ENCODE peak calls at places on chromosomes 7 and 10, in four cellular contexts. F, Q, D and L are unnamed samples.

GRCh38 chr10:122112021-122112616 is 123.2 kb downstream of the TACC2 start:
- DNase-seq in F (no peak), Q (no peak), D (peak; percentile 45), L (no peak)

GRCh38 chr7:41315764-41316163 is 387.1 kb downstream of the INHBA start:
- DNase-seq in F (peak; percentile 62), Q (no peak), D (no peak), L (no peak)

GRCh38 chr7:36155811-36156361 is 2.8 kb downstream of the EEPD1 start:
- DNase-seq in F (peak; percentile 91), Q (no peak), D (no peak), L (no peak)

GRCh38 chr10:97648557-97649404 is 8.3 kb downstream of the PI4K2A start:
- DNase-seq in F (no peak), Q (no peak), D (peak; percentile 94), L (peak; percentile 88)

GRCh38 chr10:10092581-10092980 is 925.1 kb upstream of the CELF2 start:
- DNase-seq in F (no peak), Q (no peak), D (peak; percentile 55), L (no peak)

GRCh38 chr10:30940279-30940678 is 91.4 kb downstream of the ZNF438 start:
- DNase-seq in F (no peak), Q (no peak), D (no peak), L (no peak)

GRCh38 chr7:81664304-81664703 is 105.5 kb downstream of the HGF start:
- DNase-seq in F (no peak), Q (no peak), D (no peak), L (no peak)

GRCh38 chr7:40800771-40801170 is 666.0 kb downstream of the SUGCT start:
- DNase-seq in F (no peak), Q (no peak), D (no peak), L (no peak)

GRCh38 chr7:42238709-42239395 is 1.8 kb upstream of the GLI3 start:
- DNase-seq in F (no peak), Q (no peak), D (peak; percentile 76), L (no peak)

GRCh38 chr10:79351332-79351731 is 4.1 kb downstream of the PPIF start:
- DNase-seq in F (no peak), Q (no peak), D (no peak), L (no peak)

GRCh38 chr7:594920-595620 is 75.4 kb upstream of the PDGFA start:
- DNase-seq in F (peak; percentile 49), Q (no peak), D (no peak), L (no peak)

GRCh38 chr10:58511765-58512469 is 755 bp upstream of the BICC1 start:
- DNase-seq in F (no peak), Q (peak; percentile 62), D (no peak), L (no peak)

GRCh38 chr10:78703581-78703980 is 365.2 kb upstream of the ZMIZ1 start:
- DNase-seq in F (no peak), Q (no peak), D (no peak), L (no peak)

GRCh38 chr7:130486963-130487324 is 4.9 kb upstream of the MEST start:
- DNase-seq in F (no peak), Q (no peak), D (no peak), L (no peak)

GRCh38 chr7:1562126-1562525 is 6.1 kb upstream of the TMEM184A start:
- DNase-seq in F (no peak), Q (no peak), D (no peak), L (no peak)

GRCh38 chr10:36675458-36675880 is 449.9 kb upstream of the ANKRD30A start:
- DNase-seq in F (no peak), Q (no peak), D (peak; percentile 83), L (no peak)

GRCh38 chr7:91054374-91054773 is 209.9 kb upstream of the FZD1 start:
- DNase-seq in F (no peak), Q (no peak), D (no peak), L (no peak)

GRCh38 chr7:11706666-11707605 is 125.1 kb downstream of the THSD7A start:
- DNase-seq in F (no peak), Q (no peak), D (no peak), L (no peak)

GRCh38 chr7:18580945-18581344 is 85.4 kb downstream of the HDAC9 start:
- DNase-seq in F (no peak), Q (no peak), D (no peak), L (no peak)

GRCh38 chr7:135335628-135336139 is 102.0 kb downstream of the STRA8 start:
- DNase-seq in F (peak; percentile 60), Q (peak; percentile 93), D (peak; percentile 22), L (no peak)

GRCh38 chr7:154794147-154794780 is 208.7 kb downstream of the PAXIP1 start:
- DNase-seq in F (no peak), Q (no peak), D (no peak), L (no peak)

GRCh38 chr7:66376264-66376945 is 171.3 kb downstream of the TPST1 start:
- DNase-seq in F (no peak), Q (no peak), D (no peak), L (no peak)

GRCh38 chr10:52774182-52774581 is 1.6 kb upstream of the MBL2 start:
- DNase-seq in F (no peak), Q (no peak), D (no peak), L (no peak)

GRCh38 chr7:119196183-119196582 is 971.7 kb downstream of the ANKRD7 start:
- DNase-seq in F (no peak), Q (no peak), D (peak; percentile 13), L (no peak)

GRCh38 chr10:54607983-54608382 is 193.0 kb downstream of the PCDH15 start:
- DNase-seq in F (no peak), Q (no peak), D (no peak), L (no peak)

GRCh38 chr10:54614062-54614461 is 187.0 kb downstream of the PCDH15 start:
- DNase-seq in F (no peak), Q (no peak), D (no peak), L (no peak)

DNA sequence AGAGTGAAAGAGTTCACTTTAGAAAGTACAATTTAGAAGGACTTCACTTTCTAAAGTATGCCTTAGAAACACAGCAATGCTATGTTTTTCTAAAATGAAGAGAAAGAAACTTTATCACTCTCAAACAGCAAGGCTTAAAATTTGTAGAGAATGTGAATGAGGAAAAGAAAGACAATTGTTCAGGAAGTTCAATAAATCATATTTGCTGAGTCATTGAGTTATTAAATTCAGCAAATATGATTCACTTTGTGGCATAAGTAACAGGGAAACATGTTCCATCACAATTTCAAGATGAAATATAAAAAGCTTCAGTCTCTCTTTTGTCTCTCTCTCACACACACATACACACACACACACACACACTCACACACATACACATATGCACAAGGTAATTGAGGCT is 187.9 kb downstream of the PCDH15 start:
- DNase-seq in F (no peak), Q (no peak), D (no peak), L (no peak)
- TF ChIP-seq CTCF in F (no peak), Q (no peak), D (no peak), L (no peak)

GRCh38 chr10:89207181-89207800 is at the start of gene CH25H:
- DNase-seq in F (peak; percentile 71), Q (peak; percentile 41), D (peak; percentile 71), L (no peak)
- H3K4me3 ChIP-seq in F (peak within 1 kb of the TSS; percentile 47), Q (peak within 1 kb of the TSS; percentile 7), D (peak within 1 kb of the TSS; percentile 56), L (peak within 1 kb of the TSS; percentile 66)

GRCh38 chr10:123557366-123558108 is 108.6 kb upstream of the GPR26 start:
- DNase-seq in F (no peak), Q (no peak), D (no peak), L (no peak)
- TF ChIP-seq CTCF in F (no peak), Q (no peak), D (no peak), L (no peak)

GRCh38 chr7:17042211-17042610 is 160.4 kb upstream of the AGR3 start:
- DNase-seq in F (no peak), Q (no peak), D (no peak), L (no peak)
- H3K4me3 ChIP-seq in F (no peak overlapping the region), Q (no peak overlapping the region), D (no peak overlapping the region), L (no peak overlapping the region)

GRCh38 chr10:110306452-110306768 is 1.7 kb upstream of the SMNDC1 start:
- DNase-seq in F (no peak), Q (no peak), D (no peak), L (no peak)
- TF ChIP-seq CTCF in F (no peak), Q (no peak), D (no peak), L (no peak)

GRCh38 chr10:38119038-38119437 is 24.9 kb downstream of the ZNF37A start:
- DNase-seq in F (no peak), Q (no peak), D (no peak), L (no peak)
- H3K4me3 ChIP-seq in F (no peak overlapping the region), Q (no peak overlapping the region), D (no peak overlapping the region), L (no peak overlapping the region)

DNA sequence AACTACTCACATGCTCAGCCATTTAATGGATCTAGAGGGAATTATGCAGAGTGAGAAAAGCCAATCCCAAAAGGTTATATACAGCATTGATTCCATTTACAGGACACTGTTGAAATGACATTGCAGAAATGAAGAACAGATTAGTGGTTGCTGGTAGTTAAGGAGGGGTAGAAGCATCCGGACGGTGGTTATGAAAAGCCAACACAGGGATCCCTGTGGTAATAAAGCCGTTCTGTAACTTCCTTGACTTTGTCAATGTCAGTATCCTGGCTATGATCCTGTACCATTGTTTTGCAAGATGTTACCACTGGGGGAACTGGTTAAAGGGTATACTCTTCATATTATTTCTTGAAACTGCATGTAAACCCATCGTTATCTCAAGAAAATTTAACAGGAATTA is 253.4 kb downstream of the USP6NL start:
- DNase-seq in F (no peak), Q (no peak), D (no peak), L (no peak)
- TF ChIP-seq CTCF in F (no peak), Q (no peak), D (no peak), L (no peak)

GRCh38 chr7:132520591-132520990 is 55.7 kb downstream of the PLXNA4 start:
- DNase-seq in F (no peak), Q (no peak), D (no peak), L (no peak)

GRCh38 chr7:132519936-132520335 is 56.3 kb downstream of the PLXNA4 start:
- DNase-seq in F (no peak), Q (no peak), D (no peak), L (no peak)

GRCh38 chr7:132516042-132516840 is 60.0 kb downstream of the PLXNA4 start:
- DNase-seq in F (no peak), Q (no peak), D (peak; percentile 5), L (no peak)

GRCh38 chr7:132518839-132519173 is 57.5 kb downstream of the PLXNA4 start:
- DNase-seq in F (no peak), Q (no peak), D (no peak), L (no peak)

DNA sequence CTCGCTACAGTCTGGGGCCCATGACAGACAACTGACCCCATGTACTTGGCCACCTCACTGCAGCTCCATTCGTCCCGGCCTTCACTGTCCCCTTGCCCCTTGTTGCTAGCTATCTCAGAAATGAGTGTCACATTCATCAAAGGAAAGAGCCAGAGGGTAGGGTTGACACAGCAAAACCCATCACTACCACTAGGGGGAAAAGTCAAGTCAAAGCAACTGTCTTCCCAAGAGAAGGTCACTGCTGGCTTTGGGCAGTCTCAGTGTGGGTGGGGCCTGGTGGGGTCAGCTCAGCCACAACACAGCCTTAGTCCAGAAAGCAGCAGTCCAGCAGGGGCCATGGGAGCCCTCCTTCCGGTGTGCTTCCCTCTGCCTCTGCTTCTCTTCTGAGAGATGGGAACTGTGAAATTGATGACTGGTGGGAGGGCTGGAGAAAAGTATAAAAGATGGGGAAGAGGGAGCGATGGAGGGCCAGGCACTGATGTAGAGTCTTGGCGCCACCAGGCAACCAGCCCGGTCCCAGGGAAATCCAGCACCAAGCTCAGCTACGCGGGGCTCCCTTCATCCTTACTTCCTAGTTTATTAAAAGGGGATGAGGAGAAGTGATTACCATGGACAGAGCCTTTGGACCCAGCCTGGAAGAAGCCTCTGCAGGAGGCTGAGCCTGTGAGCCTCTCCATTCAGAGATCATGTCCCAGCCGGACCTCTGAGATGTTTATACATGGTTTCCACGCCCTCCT is 58.0 kb downstream of the PLXNA4 start:
- DNase-seq in F (no peak), Q (no peak), D (no peak), L (no peak)
- H3K4me3 ChIP-seq in F (no peak overlapping the region), Q (no peak overlapping the region), D (no peak overlapping the region), L (no peak overlapping the region)

GRCh38 chr7:21193895-21194294 is 234.0 kb upstream of the SP4 start:
- DNase-seq in F (no peak), Q (no peak), D (no peak), L (no peak)
- TF ChIP-seq CTCF in F (no peak), Q (no peak), D (no peak), L (no peak)